ENCODE peak calls at places on chromosomes 12 and 14, in four cellular contexts. A is upper lobe of left lung, B is GM23338, M is AG04449. Y is an unnamed sample.

GRCh38 chr12:124487065-124487833 is 80.2 kb downstream of the NCOR2 start:
- DNase-seq in A (no peak), B (no peak), M (no peak), Y (no peak)

GRCh38 chr12:7154901-7155470 is 24.8 kb downstream of the CLSTN3 start:
- DNase-seq in A (no peak), B (no peak), M (no peak), Y (no peak)

GRCh38 chr12:47773062-47773857 is at the start of gene SLC48A1:
- DNase-seq in A (peak), B (peak), M (no peak), Y (no peak)

GRCh38 chr12:89384050-89384749 is 31.9 kb upstream of the DUSP6 start:
- DNase-seq in A (no peak), B (peak), M (peak), Y (peak)

GRCh38 chr14:92500491-92500941 is 13.1 kb upstream of the RIN3 start:
- DNase-seq in A (no peak), B (peak), M (no peak), Y (peak)

GRCh38 chr14:74524076-74524812 is 30.7 kb downstream of the ISCA2 start:
- DNase-seq in A (peak), B (no peak), M (no peak), Y (no peak)

GRCh38 chr12:131753041-131753440 is 42.2 kb downstream of the SFSWAP start:
- DNase-seq in A (peak), B (no peak), M (no peak), Y (no peak)

GRCh38 chr14:36521598-36522345 is 1.7 kb upstream of the NKX2-1 start:
- DNase-seq in A (peak), B (peak), M (no peak), Y (no peak)

GRCh38 chr12:124829008-124829707 is 34.5 kb downstream of the SCARB1 start:
- DNase-seq in A (no peak), B (no peak), M (peak), Y (peak)

GRCh38 chr14:63952933-63953437 is 100.2 kb downstream of the SYNE2 start:
- DNase-seq in A (no peak), B (no peak), M (peak), Y (no peak)

GRCh38 chr14:99479160-99479902 is 1.3 kb downstream of the SETD3 start:
- DNase-seq in A (no peak), B (no peak), M (no peak), Y (no peak)

GRCh38 chr12:85057370-85057963 is 21.3 kb downstream of the LRRIQ1 start:
- DNase-seq in A (no peak), B (peak), M (no peak), Y (peak)

GRCh38 chr14:99544971-99545370 is 59.0 kb downstream of the CCDC85C start:
- DNase-seq in A (no peak), B (no peak), M (no peak), Y (no peak)

GRCh38 chr12:68538722-68539614 is 71.7 kb upstream of the RAP1B start:
- DNase-seq in A (no peak), B (peak), M (no peak), Y (peak)

GRCh38 chr12:101536069-101536674 is 58.6 kb upstream of the MYBPC1 start:
- DNase-seq in A (no peak), B (no peak), M (no peak), Y (no peak)

GRCh38 chr14:32932302-32932920 is 6.3 kb upstream of the NPAS3 start:
- DNase-seq in A (peak), B (peak), M (no peak), Y (no peak)

GRCh38 chr14:103122578-103123127 is 608 bp upstream of the TNFAIP2 start:
- DNase-seq in A (no peak), B (no peak), M (no peak), Y (no peak)

GRCh38 chr12:93146278-93146939 is 217.3 kb upstream of the EEA1 start:
- DNase-seq in A (no peak), B (no peak), M (no peak), Y (no peak)

GRCh38 chr12:131808744-131809371 is 19.3 kb upstream of the MMP17 start:
- DNase-seq in A (peak), B (peak), M (no peak), Y (no peak)

GRCh38 chr12:53214687-53215455 is 7.8 kb upstream of the ITGB7 start:
- DNase-seq in A (no peak), B (peak), M (no peak), Y (no peak)

GRCh38 chr14:64234877-64235651 is 59.1 kb downstream of the ESR2 start:
- DNase-seq in A (no peak), B (no peak), M (no peak), Y (peak)

GRCh38 chr12:22700126-22700525 is 75.2 kb downstream of the ETNK1 start:
- DNase-seq in A (no peak), B (no peak), M (no peak), Y (no peak)

GRCh38 chr12:28963554-28963953 is 185.5 kb upstream of the FAR2 start:
- DNase-seq in A (no peak), B (peak), M (no peak), Y (no peak)

DNA sequence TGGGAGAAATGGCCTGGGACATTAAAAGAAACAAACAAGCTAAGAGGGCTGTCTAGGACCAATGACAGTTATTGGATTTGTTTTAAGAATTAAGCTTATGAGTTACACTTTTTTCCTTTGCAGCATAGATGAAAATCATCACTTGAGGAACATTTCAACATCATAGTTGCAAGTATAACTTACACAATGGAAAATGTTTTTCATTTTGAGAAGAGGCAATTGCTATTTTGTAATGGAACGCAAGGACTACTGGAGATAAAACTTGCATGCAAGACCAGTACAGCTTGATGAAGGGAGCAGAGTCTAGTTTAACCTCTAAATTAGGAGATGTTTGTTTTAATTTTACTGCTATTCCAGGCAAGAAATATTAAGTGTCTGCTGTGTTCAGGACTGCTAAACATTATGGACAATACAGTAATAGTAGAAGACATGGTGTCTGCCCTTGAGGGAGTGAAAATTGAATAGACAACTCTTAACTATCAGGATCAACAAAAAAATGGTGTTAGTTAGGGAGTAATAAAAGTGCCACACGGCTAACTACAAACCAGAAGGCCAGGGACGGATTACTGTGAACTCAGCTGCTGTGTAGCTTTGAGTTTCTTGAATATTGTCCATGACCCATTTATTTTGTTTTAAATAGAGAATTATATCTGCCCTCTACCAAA is 374.5 kb downstream of the RAD51B start:
- DNase-seq in A (no peak), B (no peak), M (no peak), Y (no peak)
- H3K4me3 ChIP-seq in A (no peak), B (no peak), M (no peak), Y (no peak)

GRCh38 chr12:3004655-3005565 is 45.7 kb downstream of the TEAD4 start:
- DNase-seq in A (no peak), B (peak), M (no peak), Y (no peak)

GRCh38 chr12:3000548-3001275 is 41.5 kb downstream of the TEAD4 start:
- DNase-seq in A (no peak), B (peak), M (no peak), Y (no peak)

GRCh38 chr12:3002636-3003035 is 43.4 kb downstream of the TEAD4 start:
- DNase-seq in A (no peak), B (no peak), M (no peak), Y (no peak)

GRCh38 chr12:3005736-3006135 is 46.5 kb downstream of the TEAD4 start:
- DNase-seq in A (no peak), B (no peak), M (no peak), Y (no peak)

DNA sequence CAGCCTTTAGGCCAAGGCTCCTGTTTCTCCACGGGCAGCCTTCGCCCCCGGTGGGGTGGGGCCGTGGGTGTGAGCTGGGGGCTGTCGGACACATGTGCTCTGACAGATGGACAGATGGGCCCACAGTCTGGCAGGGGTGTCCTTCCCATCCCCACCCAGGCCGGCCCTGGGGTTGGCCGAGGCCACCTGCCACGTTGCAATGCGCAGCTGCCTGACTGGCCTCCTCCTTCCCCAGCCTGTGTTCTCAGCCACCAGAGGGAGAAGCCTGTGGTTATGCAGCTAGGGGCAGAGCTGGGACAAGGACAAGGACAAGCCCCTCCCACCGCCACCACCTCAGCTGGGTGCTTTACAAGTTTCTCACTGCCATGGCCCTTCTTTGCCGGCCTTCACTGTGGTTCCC is 44.4 kb downstream of the TEAD4 start:
- DNase-seq in A (peak), B (peak), M (no peak), Y (no peak)
- TF ChIP-seq CTCF in A (no peak), B (no peak), M (no peak), Y (peak)

GRCh38 chr12:96376865-96377264 is 23.4 kb downstream of the CDK17 start:
- DNase-seq in A (no peak), B (no peak), M (no peak), Y (no peak)

GRCh38 chr12:96371787-96372699 is 28.2 kb downstream of the CDK17 start:
- DNase-seq in A (no peak), B (peak), M (no peak), Y (peak)

GRCh38 chr12:96378319-96378718 is 21.9 kb downstream of the CDK17 start:
- DNase-seq in A (no peak), B (no peak), M (no peak), Y (no peak)

GRCh38 chr12:96375173-96375572 is 25.1 kb downstream of the CDK17 start:
- DNase-seq in A (no peak), B (no peak), M (no peak), Y (no peak)

DNA sequence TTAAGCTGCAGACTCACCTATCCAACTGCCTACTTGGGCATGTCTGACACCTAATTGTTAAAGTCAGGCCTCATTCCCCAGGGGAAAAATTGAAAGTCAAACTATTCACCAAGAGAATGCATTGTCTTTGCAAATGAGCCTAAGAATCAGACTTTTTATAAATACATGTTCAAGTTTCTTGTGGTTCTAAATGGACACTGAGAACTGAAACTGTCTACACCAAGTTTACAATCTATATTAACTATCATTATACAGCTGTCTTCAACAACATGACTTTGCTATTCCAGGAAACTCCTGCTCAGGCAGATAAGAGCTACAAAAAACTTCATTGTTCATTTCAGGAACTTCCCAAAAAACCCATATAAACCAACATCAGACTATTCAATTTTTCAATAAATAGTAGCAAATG is 24.4 kb downstream of the CDK17 start:
- DNase-seq in A (no peak), B (no peak), M (no peak), Y (no peak)
- H3K4me3 ChIP-seq in A (no peak), B (no peak), M (no peak), Y (no peak)

GRCh38 chr14:20347747-20348146 is 4.3 kb downstream of the PARP2 start:
- DNase-seq in A (no peak), B (no peak), M (no peak), Y (no peak)

GRCh38 chr14:20345366-20345765 is 1.9 kb downstream of the PARP2 start:
- DNase-seq in A (no peak), B (no peak), M (no peak), Y (no peak)

GRCh38 chr14:20346713-20347112 is 3.3 kb downstream of the PARP2 start:
- DNase-seq in A (no peak), B (no peak), M (no peak), Y (no peak)

GRCh38 chr14:20350280-20350679 is 6.8 kb downstream of the PARP2 start:
- DNase-seq in A (no peak), B (no peak), M (no peak), Y (no peak)

DNA sequence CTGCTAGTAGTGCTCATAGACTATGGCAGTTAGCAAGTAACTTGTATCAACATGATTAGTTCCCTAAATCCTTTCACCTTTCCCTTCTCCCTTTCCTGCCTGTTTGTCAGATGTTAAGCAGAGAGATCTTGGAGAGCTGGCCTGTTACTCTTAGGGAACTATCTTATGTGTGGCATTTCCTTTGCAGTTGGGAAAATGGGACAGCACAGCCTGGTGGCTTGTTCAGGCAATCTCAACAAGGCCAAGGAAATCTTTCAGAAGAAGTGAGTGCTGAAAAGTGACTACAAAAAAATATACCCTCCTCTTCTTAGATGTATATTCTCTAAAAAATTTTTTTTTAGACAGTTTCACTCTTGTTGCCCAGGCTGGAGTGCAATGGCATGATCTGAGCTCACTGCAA is 7.4 kb downstream of the PARP2 start:
- DNase-seq in A (no peak), B (no peak), M (no peak), Y (no peak)
- TF ChIP-seq CTCF in A (no peak), B (peak), M (peak), Y (peak)